ENCODE peak calls at places on chromosomes 16 and 17, in six cellular contexts. One of them, this sample, is unnamed.

GRCh38 chr16:85428168-85428898 is 184.8 kb upstream of the GSE1 start:
- DNase-seq in endothelial cell of umbilical vein: peak
- DNase-seq in IMR-90: no peak
- DNase-seq in ascending aorta: no peak
- DNase-seq in left lung: peak
- DNase-seq in AG09319: no peak
- DNase-seq in this sample: peak

GRCh38 chr16:4293822-4294457 is 21.1 kb upstream of the TFAP4 start:
- DNase-seq in IMR-90: peak
- DNase-seq in ascending aorta: no peak
- DNase-seq in endothelial cell of umbilical vein: peak
- DNase-seq in left lung: no peak
- DNase-seq in AG09319: no peak
- DNase-seq in this sample: peak

GRCh38 chr17:77501101-77501566 is 360.4 kb downstream of the SEC14L1 start:
- DNase-seq in left lung: peak
- DNase-seq in AG09319: no peak
- DNase-seq in IMR-90: no peak
- DNase-seq in ascending aorta: no peak
- DNase-seq in endothelial cell of umbilical vein: no peak
- DNase-seq in this sample: no peak

GRCh38 chr17:8855477-8856204 is 11.8 kb downstream of the PIK3R6 start:
- DNase-seq in IMR-90: no peak
- DNase-seq in ascending aorta: no peak
- DNase-seq in endothelial cell of umbilical vein: no peak
- DNase-seq in left lung: no peak
- DNase-seq in AG09319: no peak
- DNase-seq in this sample: no peak

GRCh38 chr17:79826210-79826680 is 13.0 kb downstream of the CBX4 start:
- DNase-seq in IMR-90: peak
- DNase-seq in ascending aorta: no peak
- DNase-seq in AG09319: no peak
- DNase-seq in left lung: peak
- DNase-seq in endothelial cell of umbilical vein: no peak
- DNase-seq in this sample: peak

GRCh38 chr16:275786-276232 is at the start of gene RGS11:
- DNase-seq in AG09319: no peak
- DNase-seq in IMR-90: no peak
- DNase-seq in endothelial cell of umbilical vein: no peak
- DNase-seq in left lung: no peak
- DNase-seq in ascending aorta: no peak
- DNase-seq in this sample: no peak

GRCh38 chr17:77098884-77099545 is 41.8 kb upstream of the SEC14L1 start:
- DNase-seq in left lung: no peak
- DNase-seq in IMR-90: peak
- DNase-seq in endothelial cell of umbilical vein: no peak
- DNase-seq in AG09319: no peak
- DNase-seq in ascending aorta: no peak
- DNase-seq in this sample: peak

GRCh38 chr17:77890771-77891170 is 67.7 kb upstream of the TNRC6C start:
- DNase-seq in IMR-90: no peak
- DNase-seq in AG09319: no peak
- DNase-seq in left lung: peak
- DNase-seq in endothelial cell of umbilical vein: no peak
- DNase-seq in ascending aorta: no peak
- DNase-seq in this sample: no peak

GRCh38 chr16:64478258-64478906 is 643.5 kb downstream of the CDH11 start:
- DNase-seq in left lung: no peak
- DNase-seq in AG09319: no peak
- DNase-seq in ascending aorta: no peak
- DNase-seq in IMR-90: peak
- DNase-seq in endothelial cell of umbilical vein: peak
- DNase-seq in this sample: peak

GRCh38 chr17:18326572-18326971 is 11.5 kb downstream of the SMCR8 start:
- DNase-seq in ascending aorta: no peak
- DNase-seq in AG09319: no peak
- DNase-seq in left lung: no peak
- DNase-seq in endothelial cell of umbilical vein: no peak
- DNase-seq in IMR-90: no peak
- DNase-seq in this sample: no peak

GRCh38 chr17:14904406-14904805 is 360.7 kb downstream of the PMP22 start:
- DNase-seq in left lung: no peak
- DNase-seq in AG09319: no peak
- DNase-seq in ascending aorta: no peak
- DNase-seq in endothelial cell of umbilical vein: no peak
- DNase-seq in IMR-90: peak
- DNase-seq in this sample: peak

GRCh38 chr17:7133424-7133823 is 18.8 kb upstream of the ASGR2 start:
- DNase-seq in AG09319: no peak
- DNase-seq in ascending aorta: no peak
- DNase-seq in endothelial cell of umbilical vein: peak
- DNase-seq in left lung: no peak
- DNase-seq in IMR-90: no peak
- DNase-seq in this sample: peak

GRCh38 chr17:80466188-80466705 is 10.2 kb downstream of the NPTX1 start:
- DNase-seq in AG09319: no peak
- DNase-seq in endothelial cell of umbilical vein: no peak
- DNase-seq in IMR-90: no peak
- DNase-seq in ascending aorta: no peak
- DNase-seq in left lung: no peak
- DNase-seq in this sample: no peak

GRCh38 chr16:23202166-23202565 is 19.6 kb downstream of the SCNN1G start:
- DNase-seq in AG09319: no peak
- DNase-seq in IMR-90: no peak
- DNase-seq in endothelial cell of umbilical vein: no peak
- DNase-seq in ascending aorta: no peak
- DNase-seq in left lung: no peak
- DNase-seq in this sample: no peak

GRCh38 chr17:8997994-8998628 is 23.2 kb upstream of the NTN1 start:
- DNase-seq in endothelial cell of umbilical vein: peak
- DNase-seq in ascending aorta: no peak
- DNase-seq in IMR-90: peak
- DNase-seq in AG09319: no peak
- DNase-seq in left lung: peak
- DNase-seq in this sample: peak

GRCh38 chr17:1090454-1091189 is 89.2 kb downstream of the ABR start:
- DNase-seq in left lung: no peak
- DNase-seq in IMR-90: no peak
- DNase-seq in ascending aorta: no peak
- DNase-seq in AG09319: no peak
- DNase-seq in endothelial cell of umbilical vein: no peak
- DNase-seq in this sample: no peak

GRCh38 chr16:26335236-26335809 is 643.6 kb downstream of the HS3ST4 start:
- DNase-seq in IMR-90: no peak
- DNase-seq in endothelial cell of umbilical vein: no peak
- DNase-seq in left lung: no peak
- DNase-seq in AG09319: no peak
- DNase-seq in ascending aorta: no peak
- DNase-seq in this sample: no peak

GRCh38 chr16:177394-177822 is 928 bp downstream of the HBA1 start:
- DNase-seq in IMR-90: peak
- DNase-seq in left lung: no peak
- DNase-seq in endothelial cell of umbilical vein: no peak
- DNase-seq in ascending aorta: no peak
- DNase-seq in AG09319: no peak
- DNase-seq in this sample: no peak

GRCh38 chr16:56860226-56861020 is 4.6 kb upstream of the SLC12A3 start:
- DNase-seq in AG09319: no peak
- DNase-seq in endothelial cell of umbilical vein: no peak
- DNase-seq in ascending aorta: no peak
- DNase-seq in IMR-90: no peak
- DNase-seq in left lung: peak
- DNase-seq in this sample: no peak

GRCh38 chr17:68255731-68256538 is 8.1 kb downstream of the AMZ2 start:
- DNase-seq in left lung: no peak
- DNase-seq in ascending aorta: no peak
- DNase-seq in endothelial cell of umbilical vein: no peak
- DNase-seq in IMR-90: no peak
- DNase-seq in AG09319: no peak
- DNase-seq in this sample: no peak